ENCODE peak calls at places on chromosome 11, in eight cellular contexts. J is left ventricle myocardium superior, F is OCI-LY7, V is EH, D is HL-60, T is DMS79, L is kidney glomerular epithelial cell, O is HuH-7.5. R is an unnamed sample.

GRCh38 chr11:14058061-14058460 is 95.5 kb downstream of the SPON1 start:
- DNase-seq in J (no peak), F (no peak), V (no peak), D (no peak), T (no peak), L (no peak), O (no peak), R (no peak)

GRCh38 chr11:68677432-68677831 is 6.9 kb upstream of the GAL start:
- DNase-seq in J (peak), F (no peak), V (peak), D (no peak), T (peak), L (peak), O (no peak), R (no peak)

GRCh38 chr11:63952570-63952969 is 13.8 kb downstream of the NAA40 start:
- DNase-seq in J (no peak), F (no peak), V (no peak), D (no peak), T (no peak), L (no peak), O (no peak), R (no peak)

GRCh38 chr11:133681901-133682300 is 149.6 kb upstream of the OPCML start:
- DNase-seq in J (no peak), F (no peak), V (no peak), D (no peak), T (peak), L (no peak), O (no peak), R (no peak)

GRCh38 chr11:67285541-67286498 is 3.3 kb upstream of the ANKRD13D start:
- DNase-seq in J (peak), F (no peak), V (no peak), D (peak), T (no peak), L (no peak), O (no peak), R (no peak)

GRCh38 chr11:1121343-1122331 is 36.1 kb upstream of the MUC5AC start:
- DNase-seq in J (peak), F (no peak), V (no peak), D (no peak), T (no peak), L (no peak), O (no peak), R (no peak)

GRCh38 chr11:34148504-34149165 is 43.2 kb downstream of the NAT10 start:
- DNase-seq in J (no peak), F (no peak), V (no peak), D (peak), T (no peak), L (no peak), O (no peak), R (peak)

GRCh38 chr11:35165416-35166368 is 26.7 kb downstream of the CD44 start:
- DNase-seq in J (no peak), F (peak), V (peak), D (peak), T (no peak), L (peak), O (no peak), R (peak)

GRCh38 chr11:11171854-11172253 is 181.2 kb downstream of the CSNK2A3 start:
- DNase-seq in J (no peak), F (peak), V (peak), D (peak), T (no peak), L (no peak), O (no peak), R (no peak)

GRCh38 chr11:128931661-128932060 is 11.0 kb downstream of the TP53AIP1 start:
- DNase-seq in J (no peak), F (no peak), V (no peak), D (no peak), T (no peak), L (no peak), O (no peak), R (no peak)

GRCh38 chr11:121318848-121319834 is 26.6 kb downstream of the SC5D start:
- DNase-seq in J (no peak), F (peak), V (peak), D (peak), T (peak), L (peak), O (no peak), R (peak)

GRCh38 chr11:113528982-113529381 is 53.8 kb upstream of the DRD2 start:
- DNase-seq in J (no peak), F (no peak), V (peak), D (no peak), T (no peak), L (no peak), O (no peak), R (no peak)

GRCh38 chr11:128946646-128947045 is 4.0 kb upstream of the TP53AIP1 start:
- DNase-seq in J (no peak), F (no peak), V (no peak), D (no peak), T (no peak), L (peak), O (no peak), R (no peak)

GRCh38 chr11:69501891-69502860 is 20.7 kb downstream of the LINC01488 start:
- DNase-seq in J (peak), F (no peak), V (no peak), D (no peak), T (peak), L (no peak), O (no peak), R (no peak)

GRCh38 chr11:34343153-34343552 is 14.7 kb downstream of the ABTB2 start:
- DNase-seq in J (no peak), F (no peak), V (peak), D (no peak), T (no peak), L (peak), O (no peak), R (no peak)

GRCh38 chr11:108224366-108224765 is 1.5 kb downstream of the ATM start:
- DNase-seq in J (no peak), F (peak), V (no peak), D (no peak), T (no peak), L (no peak), O (no peak), R (no peak)

GRCh38 chr11:26860411-26860810 is 133.5 kb upstream of the FIBIN start:
- DNase-seq in J (no peak), F (no peak), V (no peak), D (no peak), T (no peak), L (no peak), O (no peak), R (no peak)

GRCh38 chr11:19679952-19680823 is 32.4 kb upstream of the NAV2 start:
- DNase-seq in J (peak), F (no peak), V (peak), D (no peak), T (no peak), L (peak), O (no peak), R (no peak)

GRCh38 chr11:117127164-117127563 is 16.9 kb upstream of the PAFAH1B2 start:
- DNase-seq in J (no peak), F (no peak), V (no peak), D (no peak), T (no peak), L (no peak), O (no peak), R (no peak)

GRCh38 chr11:75950141-75950540 is 135.1 kb downstream of the UVRAG start:
- DNase-seq in J (no peak), F (no peak), V (no peak), D (no peak), T (no peak), L (no peak), O (no peak), R (no peak)

GRCh38 chr11:123286761-123287160 is 91.7 kb upstream of the CLMP start:
- DNase-seq in J (no peak), F (no peak), V (peak), D (no peak), T (no peak), L (no peak), O (no peak), R (no peak)

GRCh38 chr11:113014262-113014661 is 53.0 kb downstream of the NCAM1 start:
- DNase-seq in J (no peak), F (no peak), V (peak), D (no peak), T (peak), L (no peak), O (no peak), R (no peak)

GRCh38 chr11:59611570-59612565 is 3.7 kb downstream of the OSBP start:
- DNase-seq in J (no peak), F (no peak), V (peak), D (no peak), T (no peak), L (no peak), O (peak), R (no peak)

GRCh38 chr11:2815762-2816496 is 69.6 kb downstream of the CDKN1C start:
- DNase-seq in J (peak), F (no peak), V (no peak), D (no peak), T (no peak), L (no peak), O (no peak), R (no peak)

GRCh38 chr11:130478881-130479280 is 30.4 kb downstream of the ADAMTS15 start:
- DNase-seq in J (no peak), F (no peak), V (peak), D (no peak), T (no peak), L (no peak), O (no peak), R (no peak)

GRCh38 chr11:42766191-42766590 is 545.6 kb upstream of the API5 start:
- DNase-seq in J (no peak), F (no peak), V (no peak), D (no peak), T (no peak), L (no peak), O (no peak), R (no peak)

GRCh38 chr11:1193326-1194230 is 29.3 kb upstream of the MUC5B start:
- DNase-seq in J (peak), F (no peak), V (no peak), D (no peak), T (no peak), L (no peak), O (no peak), R (no peak)

GRCh38 chr11:104765401-104765800 is 132.9 kb downstream of the CASP12 start:
- DNase-seq in J (no peak), F (no peak), V (no peak), D (no peak), T (no peak), L (no peak), O (no peak), R (no peak)

GRCh38 chr11:119314748-119315138 is 2.2 kb downstream of the MCAM start:
- DNase-seq in J (no peak), F (no peak), V (no peak), D (no peak), T (no peak), L (no peak), O (no peak), R (no peak)

GRCh38 chr11:92865352-92865751 is 104.1 kb upstream of the MTNR1B start:
- DNase-seq in J (no peak), F (no peak), V (peak), D (no peak), T (no peak), L (no peak), O (no peak), R (no peak)

GRCh38 chr11:16604784-16605439 is 133.5 kb upstream of the C11orf58 start:
- DNase-seq in J (peak), F (no peak), V (peak), D (peak), T (no peak), L (peak), O (peak), R (no peak)